ENCODE peak calls at places on chromosomes 11 and 22, in seven cellular contexts. I, L, F, H, D, Z and U are unnamed samples.

GRCh38 chr22:19800761-19801244 is 40.2 kb downstream of the TBX1 start:
- DNase-seq in H (peak), D (no peak), I (no peak), Z (no peak), F (peak), L (no peak), U (peak)

GRCh38 chr11:92739020-92739419 is 230.4 kb upstream of the MTNR1B start:
- DNase-seq in F (peak), H (no peak), I (no peak), L (no peak), Z (peak), D (no peak), U (no peak)

GRCh38 chr22:20066617-20067383 is 13.2 kb upstream of the DGCR8 start:
- DNase-seq in D (no peak), H (peak), F (no peak), L (no peak), I (no peak), Z (no peak), U (no peak)

GRCh38 chr11:132126973-132127900 is 756.8 kb downstream of the NTM start:
- DNase-seq in Z (peak), D (no peak), F (peak), I (peak), H (no peak), L (peak), U (no peak)

GRCh38 chr11:94730153-94730552 is 38.0 kb upstream of the AMOTL1 start:
- DNase-seq in D (no peak), F (no peak), H (no peak), Z (no peak), I (no peak), L (no peak), U (no peak)

GRCh38 chr11:30314625-30315024 is 8.3 kb upstream of the ARL14EP start:
- DNase-seq in F (no peak), L (no peak), D (no peak), H (no peak), Z (peak), I (no peak), U (no peak)

GRCh38 chr11:94511932-94512781 is at the start of gene C11orf97:
- DNase-seq in Z (peak), F (peak), L (no peak), D (peak), I (peak), H (peak), U (peak)

GRCh38 chr11:28615542-28615941 is 507.4 kb downstream of the METTL15 start:
- DNase-seq in L (no peak), Z (no peak), I (no peak), D (no peak), F (no peak), H (no peak), U (no peak)

GRCh38 chr11:62264004-62264403 is 6.0 kb upstream of the SCGB2A2 start:
- DNase-seq in H (no peak), Z (no peak), F (no peak), L (no peak), I (no peak), D (no peak), U (no peak)

GRCh38 chr11:134861490-134862107 is 449.6 kb upstream of the B3GAT1 start:
- DNase-seq in L (no peak), D (no peak), I (no peak), F (no peak), H (no peak), Z (peak), U (no peak)

GRCh38 chr22:35611891-35612576 is 5.1 kb downstream of the MB start:
- DNase-seq in L (no peak), Z (peak), F (no peak), D (no peak), H (no peak), I (no peak), U (peak)

GRCh38 chr22:24706732-24707476 is 67.6 kb downstream of the PIWIL3 start:
- DNase-seq in L (no peak), H (no peak), F (no peak), D (no peak), I (no peak), Z (no peak), U (no peak)

GRCh38 chr11:71999813-72000590 is 1.3 kb downstream of the IL18BP start:
- DNase-seq in F (no peak), H (no peak), I (no peak), Z (peak), L (no peak), D (no peak), U (no peak)

GRCh38 chr22:17109113-17109865 is 11.9 kb downstream of the TMEM121B start:
- DNase-seq in D (no peak), H (no peak), Z (no peak), L (no peak), I (no peak), F (no peak), U (no peak)

GRCh38 chr22:41915783-41916493 is 1.1 kb upstream of the SHISA8 start:
- DNase-seq in L (no peak), D (no peak), I (no peak), F (no peak), Z (no peak), H (no peak), U (no peak)

GRCh38 chr11:14446701-14447169 is 52.9 kb downstream of the COPB1 start:
- DNase-seq in L (no peak), F (no peak), H (no peak), D (no peak), I (no peak), Z (no peak), U (no peak)

GRCh38 chr11:17521106-17521900 is 22.9 kb downstream of the USH1C start:
- DNase-seq in I (no peak), F (no peak), L (no peak), D (no peak), H (no peak), Z (no peak), U (no peak)

GRCh38 chr22:46042786-46043185 is 65.8 kb upstream of the WNT7B start:
- DNase-seq in I (no peak), L (no peak), H (no peak), F (no peak), D (no peak), Z (no peak), U (peak)

GRCh38 chr22:26565181-26565580 is 24.8 kb downstream of the TPST2 start:
- DNase-seq in Z (no peak), H (no peak), I (no peak), D (no peak), L (no peak), F (no peak), U (no peak)

GRCh38 chr11:80473562-80473961 is 1032.7 kb upstream of the TENM4 start:
- DNase-seq in H (no peak), L (no peak), I (no peak), D (no peak), F (no peak), Z (no peak), U (no peak)

GRCh38 chr11:2314525-2315394 is 12.9 kb downstream of the TSPAN32 start:
- DNase-seq in D (no peak), L (peak), H (peak), I (peak), Z (peak), F (peak), U (peak)

GRCh38 chr11:76793391-76793811 is 10.2 kb downstream of the TSKU start:
- DNase-seq in H (no peak), D (no peak), I (peak), F (no peak), Z (no peak), L (no peak), U (no peak)

GRCh38 chr22:46226577-46226976 is 23.5 kb downstream of the CDPF1 start:
- DNase-seq in F (no peak), L (no peak), I (no peak), H (no peak), D (no peak), Z (no peak), U (no peak)

GRCh38 chr22:44532466-44533025 is 34.5 kb upstream of the RTL6 start:
- DNase-seq in H (no peak), L (no peak), F (no peak), I (peak), D (no peak), Z (no peak), U (no peak)

GRCh38 chr11:120168108-120168959 is 30.4 kb upstream of the TRIM29 start:
- DNase-seq in D (no peak), Z (no peak), H (no peak), F (no peak), L (no peak), I (no peak), U (no peak)

GRCh38 chr11:47768090-47768620 is 1.0 kb upstream of the FNBP4 start:
- DNase-seq in L (no peak), D (no peak), F (peak), I (peak), H (no peak), Z (peak), U (peak)

GRCh38 chr11:107857550-107858216 is 904 bp downstream of the SLC35F2 start:
- DNase-seq in Z (no peak), F (peak), D (no peak), L (no peak), I (no peak), H (no peak), U (no peak)

GRCh38 chr11:31974737-31975136 is 116.1 kb upstream of the RCN1 start:
- DNase-seq in I (no peak), D (no peak), H (no peak), L (no peak), F (peak), Z (no peak), U (no peak)

GRCh38 chr22:30253205-30253852 is 6.8 kb upstream of the LIF start:
- DNase-seq in H (peak), D (no peak), Z (no peak), F (peak), L (no peak), I (peak), U (no peak)

GRCh38 chr22:30328466-30329049 is 1.8 kb upstream of the TBC1D10A start:
- DNase-seq in I (no peak), D (no peak), Z (no peak), F (no peak), L (no peak), H (no peak), U (no peak)

GRCh38 chr11:82229346-82229745 is 504.3 kb downstream of the FAM181B start:
- DNase-seq in H (no peak), L (no peak), D (no peak), I (no peak), Z (peak), F (peak), U (no peak)

GRCh38 chr11:3834349-3835099 is 6.2 kb downstream of the RHOG start:
- DNase-seq in F (no peak), L (no peak), Z (peak), D (no peak), I (no peak), H (peak), U (peak)

GRCh38 chr22:46735747-46736608 is 2.1 kb downstream of the CERK start:
- DNase-seq in L (no peak), H (no peak), Z (no peak), I (no peak), F (no peak), D (no peak), U (no peak)

GRCh38 chr11:12777208-12777874 is 103.1 kb downstream of the TEAD1 start:
- DNase-seq in H (no peak), D (no peak), Z (no peak), F (peak), I (no peak), L (peak), U (no peak)

GRCh38 chr11:126053340-126054286 is 9.1 kb downstream of the CDON start:
- DNase-seq in D (no peak), H (no peak), I (no peak), Z (no peak), L (no peak), F (no peak), U (no peak)